ENCODE peak calls at places on chromosome 11, in five cellular contexts. One of them, this sample, is unnamed.

GRCh38 chr11:68460741-68461283 is at the start of gene PPP6R3:
- DNase-seq in ovary: no peak
- DNase-seq in uterus: no peak
- DNase-seq in upper lobe of right lung: no peak
- DNase-seq in prostate gland: no peak
- DNase-seq in this sample: no peak

GRCh38 chr11:93689166-93689734 is 27.8 kb downstream of the CEP295 start:
- DNase-seq in prostate gland: no peak
- DNase-seq in uterus: no peak
- DNase-seq in ovary: no peak
- DNase-seq in upper lobe of right lung: no peak
- DNase-seq in this sample: no peak

GRCh38 chr11:132200303-132200936 is 830.0 kb downstream of the NTM start:
- DNase-seq in ovary: no peak
- DNase-seq in upper lobe of right lung: no peak
- DNase-seq in prostate gland: no peak
- DNase-seq in uterus: no peak
- DNase-seq in this sample: no peak

GRCh38 chr11:43674566-43674965 is 6.0 kb upstream of the HSD17B12 start:
- DNase-seq in uterus: no peak
- DNase-seq in prostate gland: no peak
- DNase-seq in upper lobe of right lung: no peak
- DNase-seq in ovary: no peak
- DNase-seq in this sample: no peak

GRCh38 chr11:87726511-87726910 is 448.7 kb downstream of the RAB38 start:
- DNase-seq in ovary: no peak
- DNase-seq in uterus: no peak
- DNase-seq in prostate gland: no peak
- DNase-seq in upper lobe of right lung: no peak
- DNase-seq in this sample: no peak

GRCh38 chr11:71304491-71304890 is 52.1 kb upstream of the SHANK2 start:
- DNase-seq in ovary: no peak
- DNase-seq in uterus: no peak
- DNase-seq in prostate gland: no peak
- DNase-seq in upper lobe of right lung: peak
- DNase-seq in this sample: peak

GRCh38 chr11:133889188-133889587 is 43.9 kb upstream of the SPATA19 start:
- DNase-seq in uterus: no peak
- DNase-seq in ovary: no peak
- DNase-seq in prostate gland: no peak
- DNase-seq in upper lobe of right lung: no peak
- DNase-seq in this sample: no peak

GRCh38 chr11:105045897-105046296 is 762 bp upstream of the CARD16 start:
- DNase-seq in ovary: no peak
- DNase-seq in uterus: no peak
- DNase-seq in prostate gland: no peak
- DNase-seq in upper lobe of right lung: no peak
- DNase-seq in this sample: no peak

GRCh38 chr11:107413352-107413751 is 44.3 kb downstream of the CWF19L2 start:
- DNase-seq in prostate gland: no peak
- DNase-seq in upper lobe of right lung: no peak
- DNase-seq in ovary: no peak
- DNase-seq in uterus: no peak
- DNase-seq in this sample: no peak

GRCh38 chr11:70186936-70187335 is 16.2 kb upstream of the FADD start:
- DNase-seq in ovary: no peak
- DNase-seq in uterus: no peak
- DNase-seq in prostate gland: no peak
- DNase-seq in upper lobe of right lung: no peak
- DNase-seq in this sample: no peak

GRCh38 chr11:72789493-72790131 is 4.2 kb downstream of the STARD10 start:
- DNase-seq in ovary: no peak
- DNase-seq in upper lobe of right lung: no peak
- DNase-seq in prostate gland: no peak
- DNase-seq in uterus: peak
- DNase-seq in this sample: no peak

GRCh38 chr11:1130276-1131032 is 27.3 kb upstream of the MUC5AC start:
- DNase-seq in uterus: no peak
- DNase-seq in prostate gland: no peak
- DNase-seq in upper lobe of right lung: no peak
- DNase-seq in ovary: no peak
- DNase-seq in this sample: no peak

GRCh38 chr11:43644626-43645299 is 35.8 kb upstream of the HSD17B12 start:
- DNase-seq in upper lobe of right lung: no peak
- DNase-seq in ovary: no peak
- DNase-seq in prostate gland: no peak
- DNase-seq in uterus: no peak
- DNase-seq in this sample: no peak

GRCh38 chr11:36465449-36466163 is 44.5 kb downstream of the TRAF6 start:
- DNase-seq in ovary: no peak
- DNase-seq in prostate gland: no peak
- DNase-seq in uterus: no peak
- DNase-seq in upper lobe of right lung: no peak
- DNase-seq in this sample: no peak

GRCh38 chr11:77658213-77659013 is 20.8 kb upstream of the CLNS1A start:
- DNase-seq in uterus: no peak
- DNase-seq in ovary: no peak
- DNase-seq in upper lobe of right lung: no peak
- DNase-seq in prostate gland: no peak
- DNase-seq in this sample: no peak

GRCh38 chr11:72129381-72129780 is 6.1 kb upstream of the FOLR3 start:
- DNase-seq in ovary: no peak
- DNase-seq in prostate gland: no peak
- DNase-seq in uterus: no peak
- DNase-seq in upper lobe of right lung: no peak
- DNase-seq in this sample: peak

GRCh38 chr11:61609000-61609969 is 28.4 kb upstream of the SYT7 start:
- DNase-seq in uterus: no peak
- DNase-seq in upper lobe of right lung: no peak
- DNase-seq in prostate gland: peak
- DNase-seq in ovary: no peak
- DNase-seq in this sample: no peak

GRCh38 chr11:30447246-30447645 is 124.3 kb downstream of the ARL14EP start:
- DNase-seq in uterus: no peak
- DNase-seq in prostate gland: no peak
- DNase-seq in upper lobe of right lung: no peak
- DNase-seq in ovary: no peak
- DNase-seq in this sample: no peak

GRCh38 chr11:111910637-111911562 is 670 bp downstream of the CRYAB start:
- DNase-seq in upper lobe of right lung: no peak
- DNase-seq in prostate gland: no peak
- DNase-seq in uterus: no peak
- DNase-seq in ovary: no peak
- DNase-seq in this sample: no peak

GRCh38 chr11:122242731-122243130 is 126.7 kb upstream of the BLID start:
- DNase-seq in upper lobe of right lung: no peak
- DNase-seq in prostate gland: no peak
- DNase-seq in uterus: no peak
- DNase-seq in ovary: no peak
- DNase-seq in this sample: no peak

GRCh38 chr11:29017941-29018340 is 909.8 kb downstream of the METTL15 start:
- DNase-seq in ovary: no peak
- DNase-seq in upper lobe of right lung: no peak
- DNase-seq in uterus: no peak
- DNase-seq in prostate gland: no peak
- DNase-seq in this sample: no peak

GRCh38 chr11:68412593-68413475 is 47.7 kb upstream of the PPP6R3 start:
- DNase-seq in prostate gland: no peak
- DNase-seq in uterus: peak
- DNase-seq in ovary: no peak
- DNase-seq in upper lobe of right lung: no peak
- DNase-seq in this sample: no peak

GRCh38 chr11:61810671-61811175 is 6.1 kb downstream of the FADS1 start:
- DNase-seq in prostate gland: no peak
- DNase-seq in uterus: no peak
- DNase-seq in ovary: no peak
- DNase-seq in upper lobe of right lung: no peak
- DNase-seq in this sample: no peak

GRCh38 chr11:132792341-132793140 is 739.8 kb downstream of the OPCML start:
- DNase-seq in uterus: no peak
- DNase-seq in prostate gland: no peak
- DNase-seq in upper lobe of right lung: no peak
- DNase-seq in ovary: no peak
- DNase-seq in this sample: no peak

GRCh38 chr11:68965901-68966868 is 14.6 kb downstream of the MRGPRD start:
- DNase-seq in upper lobe of right lung: peak
- DNase-seq in uterus: peak
- DNase-seq in prostate gland: no peak
- DNase-seq in ovary: no peak
- DNase-seq in this sample: peak

DNA sequence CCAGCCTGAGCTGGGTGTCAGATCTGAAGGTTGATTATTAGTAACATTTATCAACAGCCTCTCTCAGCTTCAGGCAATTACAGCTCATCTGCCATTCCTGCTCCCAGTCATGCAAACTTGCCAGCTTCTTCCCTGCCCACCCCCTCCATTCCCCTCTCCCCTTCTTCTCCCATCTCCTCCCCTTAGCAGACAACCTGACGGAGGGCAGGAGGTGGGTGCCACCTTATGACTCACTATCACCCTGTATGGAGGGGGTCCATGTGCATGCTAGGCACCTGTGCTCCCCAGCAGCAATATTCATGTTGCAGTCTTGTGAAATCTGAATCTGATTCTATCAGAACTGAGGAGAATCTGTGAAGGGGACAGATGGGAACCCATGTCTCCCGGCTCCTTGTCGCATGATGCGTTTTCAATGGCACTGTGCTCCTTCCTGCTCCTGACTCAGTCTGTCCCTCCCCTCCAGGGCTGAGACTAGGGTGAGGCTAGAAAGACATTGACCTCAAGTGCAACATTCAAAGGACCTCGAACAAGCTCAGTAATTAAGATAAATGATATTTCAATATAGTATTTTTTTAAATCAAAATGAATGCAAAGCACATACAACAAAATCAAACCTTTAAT is 46.3 kb upstream of the TUB start:
- DNase-seq in uterus: no peak
- DNase-seq in prostate gland: no peak
- DNase-seq in upper lobe of right lung: no peak
- DNase-seq in ovary: no peak
- DNase-seq in this sample: peak
- H3K27ac ChIP-seq in uterus: peak
- H3K27ac ChIP-seq in prostate gland: no peak
- H3K27ac ChIP-seq in upper lobe of right lung: no peak
- H3K27ac ChIP-seq in ovary: no peak
- H3K27ac ChIP-seq in this sample: peak

DNA sequence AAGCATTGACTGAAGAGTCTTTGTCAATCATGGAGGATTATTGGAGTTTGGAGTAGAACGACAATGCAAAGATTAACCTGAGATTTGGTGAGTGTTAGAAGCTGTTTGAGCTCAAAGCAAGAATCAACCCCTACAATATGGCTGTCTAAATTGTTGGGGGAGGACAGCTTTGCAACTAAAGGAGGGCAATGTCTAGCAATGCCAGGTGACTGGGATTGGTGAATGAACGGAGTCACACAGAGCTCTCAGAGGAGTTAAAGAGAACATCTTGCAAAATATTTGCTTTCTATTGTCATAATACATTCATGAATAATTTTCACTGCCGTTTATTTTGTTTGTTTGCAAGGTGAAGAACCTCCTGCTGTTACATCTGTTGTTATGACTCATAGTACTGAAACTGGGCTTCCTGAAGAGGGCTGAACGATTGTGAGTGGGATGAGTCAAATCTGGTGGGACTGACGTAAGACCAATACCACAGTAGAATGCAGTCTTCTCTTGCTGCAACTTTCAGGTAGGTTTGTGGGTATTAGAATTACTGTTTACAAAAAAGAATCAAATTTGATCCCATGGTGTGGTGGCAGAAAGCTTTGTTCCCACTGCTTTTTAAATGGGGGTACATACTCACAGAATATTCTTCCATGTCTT is 281.9 kb downstream of the CADM1 start:
- DNase-seq in uterus: no peak
- DNase-seq in upper lobe of right lung: no peak
- DNase-seq in prostate gland: no peak
- DNase-seq in ovary: no peak
- DNase-seq in this sample: no peak
- H3K4me3 ChIP-seq in uterus: no peak
- H3K4me3 ChIP-seq in upper lobe of right lung: no peak
- H3K4me3 ChIP-seq in prostate gland: no peak
- H3K4me3 ChIP-seq in ovary: no peak
- H3K4me3 ChIP-seq in this sample: no peak

GRCh38 chr11:130449246-130449990 is 973 bp downstream of the ADAMTS15 start:
- DNase-seq in uterus: no peak
- DNase-seq in prostate gland: no peak
- DNase-seq in ovary: no peak
- DNase-seq in upper lobe of right lung: peak
- DNase-seq in this sample: no peak

GRCh38 chr11:130449996-130450419 is 1.6 kb downstream of the ADAMTS15 start:
- DNase-seq in ovary: peak
- DNase-seq in uterus: peak
- DNase-seq in prostate gland: no peak
- DNase-seq in upper lobe of right lung: peak
- DNase-seq in this sample: peak

GRCh38 chr11:130452941-130453340 is 4.5 kb downstream of the ADAMTS15 start:
- DNase-seq in uterus: no peak
- DNase-seq in ovary: no peak
- DNase-seq in prostate gland: no peak
- DNase-seq in upper lobe of right lung: no peak
- DNase-seq in this sample: no peak

GRCh38 chr11:130452171-130452570 is 3.7 kb downstream of the ADAMTS15 start:
- DNase-seq in uterus: no peak
- DNase-seq in prostate gland: no peak
- DNase-seq in upper lobe of right lung: no peak
- DNase-seq in ovary: no peak
- DNase-seq in this sample: no peak

DNA sequence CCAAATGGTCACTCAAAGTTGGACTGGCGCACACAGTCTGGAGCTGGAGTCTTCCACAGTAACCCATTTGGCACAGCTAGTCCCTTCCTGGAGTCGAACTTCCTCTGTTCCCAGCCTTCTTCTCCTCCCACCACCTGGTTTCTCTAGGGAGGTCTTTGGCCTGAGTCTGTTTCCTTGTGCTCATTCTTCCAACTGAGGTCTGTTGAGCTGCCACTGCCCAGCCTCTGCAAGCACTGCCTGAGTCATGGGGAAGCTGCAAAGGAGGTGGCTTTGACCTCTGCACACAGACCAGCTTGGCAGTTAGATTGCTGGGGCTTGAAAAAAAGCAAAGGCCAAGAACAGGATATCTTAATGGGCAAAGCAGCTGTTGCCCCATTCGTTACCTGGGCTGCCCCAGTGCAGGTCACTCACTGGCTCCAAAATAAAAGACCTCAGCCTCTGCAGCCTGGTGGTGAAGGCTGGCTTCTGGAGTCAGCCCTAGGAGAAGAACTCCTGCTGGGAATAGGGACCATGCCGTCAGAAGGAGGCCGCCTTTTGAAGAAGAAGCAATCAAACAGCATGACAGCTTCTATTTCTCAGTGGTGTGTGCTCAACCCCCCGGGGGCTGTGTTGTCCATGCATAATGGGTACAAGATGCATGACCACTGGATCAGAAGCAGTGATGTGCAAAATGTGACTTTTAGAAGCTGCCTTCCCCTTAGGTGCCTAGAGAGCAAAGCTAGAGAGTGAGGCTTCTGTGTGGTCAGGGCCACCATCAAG is 3.0 kb downstream of the ADAMTS15 start:
- DNase-seq in prostate gland: no peak
- DNase-seq in ovary: no peak
- DNase-seq in uterus: no peak
- DNase-seq in upper lobe of right lung: no peak
- DNase-seq in this sample: no peak
- H3K27ac ChIP-seq in prostate gland: no peak
- H3K27ac ChIP-seq in ovary: no peak
- H3K27ac ChIP-seq in uterus: no peak
- H3K27ac ChIP-seq in upper lobe of right lung: no peak
- H3K27ac ChIP-seq in this sample: peak

GRCh38 chr11:64675417-64676252 is 47.4 kb downstream of the NRXN2 start:
- DNase-seq in upper lobe of right lung: no peak
- DNase-seq in ovary: no peak
- DNase-seq in uterus: peak
- DNase-seq in prostate gland: no peak
- DNase-seq in this sample: peak
- H3K4me3 ChIP-seq in upper lobe of right lung: no peak
- H3K4me3 ChIP-seq in ovary: no peak
- H3K4me3 ChIP-seq in uterus: no peak
- H3K4me3 ChIP-seq in prostate gland: no peak
- H3K4me3 ChIP-seq in this sample: no peak

This sample was measured in coronary artery.